ENCODE peak calls at places on chromosomes 1 and 21, in six cellular contexts. D, C, W, G, Y and M are unnamed samples.
A peak's percentile ranks its signal among the peaks of the same experiment; 100 is the strongest.

GRCh38 chr1:200893411-200893901 is 1.2 kb upstream of the INAVA start:
- DNase-seq in G (no peak), C (no peak), W (no peak), Y (peak; percentile 75), D (no peak), M (peak; percentile 59)

GRCh38 chr21:33383056-33383888 is 19.9 kb upstream of the IFNGR2 start:
- DNase-seq in W (peak; percentile 45), G (peak; percentile 94), D (peak; percentile 74), C (peak; percentile 88), Y (peak; percentile 90), M (peak; percentile 97)

GRCh38 chr1:53754484-53755312 is 15.7 kb upstream of the GLIS1 start:
- DNase-seq in G (peak; percentile 77), Y (peak; percentile 75), C (peak; percentile 78), W (peak; percentile 65), D (peak; percentile 82), M (peak; percentile 61)

GRCh38 chr1:43774359-43774758 is 67.0 kb downstream of the ST3GAL3 start:
- DNase-seq in W (no peak), Y (no peak), C (peak; percentile 90), D (peak; percentile 76), G (peak; percentile 84), M (no peak)

GRCh38 chr1:2091611-2092604 is 41.7 kb downstream of the PRKCZ start:
- DNase-seq in C (peak; percentile 58), D (peak; percentile 7), W (peak; percentile 82), G (no peak), Y (peak; percentile 34), M (peak; percentile 35)

GRCh38 chr1:53514436-53514835 is 55.2 kb downstream of the DMRTB1 start:
- DNase-seq in C (no peak), G (no peak), W (no peak), Y (no peak), D (no peak), M (no peak)

GRCh38 chr1:181525104-181525721 is 41.9 kb downstream of the CACNA1E start:
- DNase-seq in W (no peak), D (no peak), C (no peak), Y (no peak), G (no peak), M (no peak)

GRCh38 chr1:37657620-37658412 is 23.1 kb upstream of the RSPO1 start:
- DNase-seq in W (no peak), G (no peak), D (no peak), C (peak; percentile 40), Y (no peak), M (no peak)

GRCh38 chr1:208183977-208184901 is 59.9 kb downstream of the PLXNA2 start:
- DNase-seq in Y (peak; percentile 85), C (peak; percentile 97), G (peak; percentile 40), W (peak; percentile 95), D (peak; percentile 93), M (no peak)

GRCh38 chr1:223500560-223501425 is 107.6 kb downstream of the CCDC185 start:
- DNase-seq in C (peak; percentile 98), Y (peak; percentile 64), D (peak; percentile 53), G (peak; percentile 95), W (no peak), M (no peak)

GRCh38 chr1:56061824-56062223 is 517.5 kb downstream of the PLPP3 start:
- DNase-seq in Y (no peak), C (no peak), D (no peak), G (no peak), W (no peak), M (peak; percentile 18)

GRCh38 chr1:54407201-54407956 is 1.2 kb upstream of the SSBP3 start:
- DNase-seq in Y (peak; percentile 93), C (peak; percentile 98), W (peak; percentile 89), G (peak; percentile 93), D (peak; percentile 97), M (peak; percentile 96)

GRCh38 chr1:119015547-119015946 is 27.4 kb upstream of the TBX15 start:
- DNase-seq in C (no peak), W (no peak), D (no peak), G (no peak), Y (no peak), M (no peak)

GRCh38 chr1:78303620-78304019 is 187.2 kb upstream of the PTGFR start:
- DNase-seq in C (peak; percentile 93), W (no peak), D (peak; percentile 97), G (peak; percentile 95), Y (no peak), M (no peak)

GRCh38 chr1:95023399-95024050 is 49.2 kb downstream of the ALG14 start:
- DNase-seq in Y (no peak), G (peak; percentile 96), C (peak; percentile 88), W (no peak), D (peak; percentile 96), M (no peak)

GRCh38 chr1:117683571-117684285 is 77.9 kb downstream of the TENT5C start:
- DNase-seq in G (peak; percentile 37), D (peak; percentile 17), W (no peak), Y (no peak), C (peak; percentile 61), M (no peak)

GRCh38 chr1:4700801-4701200 is 46.4 kb downstream of the AJAP1 start:
- DNase-seq in D (no peak), Y (no peak), W (no peak), G (no peak), C (no peak), M (no peak)

GRCh38 chr1:43073490-43074230 is 98.4 kb downstream of the EBNA1BP2 start:
- DNase-seq in D (peak; percentile 79), C (peak; percentile 83), W (peak; percentile 84), G (peak; percentile 71), Y (peak; percentile 90), M (peak; percentile 55)

DNA sequence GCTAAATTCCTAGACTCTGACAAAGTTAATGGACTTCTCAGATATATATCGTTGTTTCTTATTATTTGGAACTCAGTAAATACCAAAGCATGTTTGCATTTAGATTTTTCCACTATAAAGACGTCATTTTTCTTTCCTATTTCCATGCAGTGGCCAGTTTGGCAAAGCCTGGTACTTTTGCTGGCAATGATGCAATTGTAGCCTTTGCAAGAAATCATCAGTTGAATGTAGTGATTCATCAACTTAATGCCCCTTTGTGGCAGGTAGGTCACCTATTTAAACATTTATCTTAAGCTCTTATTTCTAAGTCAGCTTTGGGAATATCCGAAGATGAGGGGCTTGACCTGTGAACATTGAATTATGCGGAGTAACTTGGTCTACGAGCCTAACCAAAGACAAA is 12.0 kb downstream of the OTUD3 start:
- DNase-seq in D (peak; percentile 8), Y (no peak), W (no peak), G (no peak), C (peak; percentile 38), M (no peak)
- H4K20me1 ChIP-seq in D (no peaks in the 10 kb centered on the region), Y (peaks cover 4% of the 10 kb centered on the region), W (peaks cover 15% of the 10 kb centered on the region), G (peaks cover 33% of the 10 kb centered on the region), C (peaks cover 6% of the 10 kb centered on the region), M (no peaks in the 10 kb centered on the region)

GRCh38 chr1:160207751-160208150 is 2.6 kb downstream of the PEA15 start:
- DNase-seq in C (no peak), G (no peak), W (no peak), D (no peak), Y (no peak), M (no peak)

GRCh38 chr1:160208179-160209040 is 3.2 kb downstream of the PEA15 start:
- DNase-seq in Y (no peak), W (no peak), C (peak; percentile 57), D (no peak), G (no peak), M (no peak)

GRCh38 chr1:160206421-160207117 is 1.4 kb downstream of the PEA15 start:
- DNase-seq in C (peak; percentile 91), D (peak; percentile 74), W (peak; percentile 43), Y (peak; percentile 44), G (peak; percentile 90), M (no peak)

GRCh38 chr1:160205974-160206369 is 788 bp downstream of the PEA15 start:
- DNase-seq in C (peak; percentile 82), Y (peak; percentile 63), D (peak; percentile 46), W (peak; percentile 62), G (peak; percentile 64), M (peak; percentile 30)

DNA sequence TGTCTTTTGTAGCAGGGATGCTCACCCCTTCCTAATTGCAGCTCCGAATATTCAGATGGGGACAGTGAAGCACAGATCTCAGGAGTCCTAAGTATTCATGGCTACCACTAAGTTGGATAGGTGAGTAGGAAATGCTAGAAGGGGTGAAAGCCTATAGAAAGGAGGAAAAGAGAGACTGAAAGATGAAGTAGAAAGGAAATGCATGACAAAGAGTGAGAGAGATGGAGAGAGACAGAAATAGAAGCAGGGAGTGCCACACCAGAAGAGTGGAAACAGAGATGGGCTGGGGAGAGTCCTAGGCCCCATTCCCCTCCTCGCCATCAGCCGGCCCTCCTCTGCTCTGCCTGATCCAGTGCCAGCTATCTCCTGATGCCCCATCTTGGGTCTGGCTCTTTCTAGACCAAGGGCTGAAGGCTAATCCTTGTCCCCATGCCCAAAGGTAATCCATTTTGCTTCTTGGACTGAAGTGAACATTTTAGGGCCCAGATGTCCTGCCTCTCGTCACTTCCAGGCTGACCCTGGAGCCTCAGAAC is 2.0 kb downstream of the PEA15 start:
- DNase-seq in W (no peak), C (no peak), Y (no peak), G (no peak), D (no peak), M (no peak)
- H3K4me1 ChIP-seq in W (peaks cover 25% of the 10 kb centered on the region), C (peaks cover 45% of the 10 kb centered on the region), Y (peaks cover 21% of the 10 kb centered on the region), G (peaks cover 44% of the 10 kb centered on the region), D (peaks cover 36% of the 10 kb centered on the region), M (peaks cover 24% of the 10 kb centered on the region)

GRCh38 chr1:11921022-11921421 is 5.2 kb downstream of the KIAA2013 start:
- DNase-seq in C (no peak), D (no peak), Y (no peak), W (no peak), G (no peak), M (no peak)
- H2AFZ ChIP-seq in C (no peak overlapping the region), D (no peak overlapping the region), Y (no peak overlapping the region), W (no peak overlapping the region), G (no peak overlapping the region), M (no peak overlapping the region)

DNA sequence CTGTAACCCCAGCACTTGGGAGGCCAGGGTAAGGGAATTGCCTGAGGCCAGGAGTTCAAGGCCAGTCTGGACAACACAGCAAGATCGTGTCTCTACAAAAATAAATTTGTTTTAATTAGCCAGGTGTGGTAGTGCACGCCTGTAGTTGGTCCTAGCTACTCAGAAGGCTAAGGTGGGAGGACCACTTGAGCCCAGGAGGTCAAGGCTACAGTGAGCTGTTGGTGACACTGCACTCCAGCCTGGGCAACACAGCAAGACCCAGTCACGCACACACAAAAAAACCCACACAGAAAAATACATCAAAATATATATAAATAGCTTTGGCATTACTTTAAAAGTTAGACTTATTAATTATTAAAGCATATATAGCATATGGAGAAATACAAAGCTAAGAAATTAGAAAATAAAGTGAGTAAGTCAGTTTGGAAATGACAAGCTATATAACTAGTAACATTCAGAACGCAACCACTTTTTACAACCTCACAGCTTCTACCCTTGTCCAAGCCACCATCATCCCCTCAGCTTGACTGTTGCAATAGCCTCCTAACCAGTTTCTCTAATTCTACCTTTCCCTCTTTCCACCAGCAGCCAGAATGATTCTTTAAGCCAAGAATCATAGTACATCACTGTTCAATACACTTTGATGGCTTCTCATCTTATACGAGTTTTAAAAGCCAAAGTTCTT is 14.5 kb downstream of the PIK3R3 start:
- DNase-seq in C (no peak), Y (no peak), W (no peak), G (no peak), D (no peak), M (no peak)
- H4K20me1 ChIP-seq in C (no peaks in the 10 kb centered on the region), Y (no peaks in the 10 kb centered on the region), W (no peaks in the 10 kb centered on the region), G (no peaks in the 10 kb centered on the region), D (no peaks in the 10 kb centered on the region), M (no peaks in the 10 kb centered on the region)

GRCh38 chr1:22914633-22915217 is 57.9 kb downstream of the LACTBL1 start:
- DNase-seq in Y (no peak), G (no peak), C (no peak), W (no peak), D (no peak), M (no peak)
- H3K4me1 ChIP-seq in Y (no peaks in the 10 kb centered on the region), G (peaks cover 2% of the 10 kb centered on the region), C (peaks cover under 1% of the 10 kb centered on the region), W (peaks cover 3% of the 10 kb centered on the region), D (no peaks in the 10 kb centered on the region), M (no peaks in the 10 kb centered on the region)